ENCODE peak calls at places on chromosomes 12 and 14, in six cellular contexts. O, S, F, P, J and U are unnamed samples.

GRCh38 chr12:124786065-124786964 is 77.3 kb downstream of the SCARB1 start:
- DNase-seq in O (no peak), S (peak; percentile 92), F (no peak), P (no peak), J (peak; percentile 98), U (no peak)

GRCh38 chr14:55580401-55581010 is 499 bp downstream of the KTN1 start:
- DNase-seq in J (peak; percentile 79), P (no peak), S (peak; percentile 80), F (peak; percentile 26), O (peak; percentile 67), U (peak; percentile 43)

GRCh38 chr14:95258754-95259593 is 60.7 kb downstream of the CLMN start:
- DNase-seq in O (no peak), F (no peak), J (peak; percentile 54), P (no peak), S (no peak), U (no peak)

GRCh38 chr12:46702581-46703344 is 123.0 kb downstream of the SLC38A4 start:
- DNase-seq in O (peak; percentile 66), P (no peak), J (no peak), S (peak; percentile 6), F (no peak), U (no peak)

GRCh38 chr12:2027379-2027778 is 23.1 kb upstream of the DCP1B start:
- DNase-seq in O (no peak), J (no peak), S (no peak), P (no peak), F (no peak), U (no peak)

GRCh38 chr12:5003025-5003666 is 40.5 kb upstream of the KCNA5 start:
- DNase-seq in S (peak; percentile 84), F (peak; percentile 66), J (peak; percentile 57), P (peak; percentile 43), O (peak; percentile 81), U (peak; percentile 52)

GRCh38 chr12:70306676-70307075 is 59.4 kb upstream of the KCNMB4 start:
- DNase-seq in O (no peak), J (no peak), F (no peak), P (no peak), S (no peak), U (no peak)

GRCh38 chr12:92759634-92760268 is 57.0 kb downstream of the PLEKHG7 start:
- DNase-seq in J (no peak), S (no peak), F (no peak), P (peak; percentile 77), O (peak; percentile 95), U (peak; percentile 85)

GRCh38 chr14:69326611-69327010 is 66.7 kb downstream of the GALNT16 start:
- DNase-seq in J (no peak), F (peak; percentile 79), S (no peak), P (no peak), O (no peak), U (no peak)

GRCh38 chr14:70100071-70100470 is 88.7 kb downstream of the SLC8A3 start:
- DNase-seq in F (no peak), O (no peak), S (no peak), P (no peak), J (no peak), U (no peak)

GRCh38 chr12:52023182-52023975 is 16.6 kb downstream of the TAMALIN start:
- DNase-seq in J (peak; percentile 96), F (peak; percentile 81), S (peak; percentile 89), O (peak; percentile 81), P (peak; percentile 62), U (peak; percentile 78)

GRCh38 chr14:38105106-38105702 is 102.5 kb upstream of the SSTR1 start:
- DNase-seq in P (no peak), O (no peak), F (no peak), J (no peak), S (no peak), U (peak; percentile 86)

GRCh38 chr12:115199831-115200230 is 515.9 kb upstream of the TBX3 start:
- DNase-seq in O (peak; percentile 72), J (no peak), F (no peak), P (no peak), S (no peak), U (no peak)

GRCh38 chr14:104887623-104888488 is 22.8 kb downstream of the CEP170B start:
- DNase-seq in J (no peak), P (no peak), O (no peak), F (no peak), S (no peak), U (no peak)

GRCh38 chr12:64893961-64894360 is 69.5 kb downstream of the TBC1D30 start:
- DNase-seq in S (no peak), F (no peak), P (no peak), O (peak; percentile 88), J (no peak), U (peak; percentile 93)

GRCh38 chr14:58639842-58640484 is 2.2 kb downstream of the DACT1 start:
- DNase-seq in J (peak; percentile 78), F (no peak), O (peak; percentile 89), P (peak; percentile 62), S (peak; percentile 68), U (peak; percentile 96)

GRCh38 chr14:54577494-54577893 is 10.6 kb downstream of the SAMD4A start:
- DNase-seq in J (no peak), O (no peak), S (no peak), F (no peak), P (no peak), U (no peak)

GRCh38 chr12:98373019-98373554 is 142.3 kb upstream of the TMPO start:
- DNase-seq in O (peak; percentile 66), F (peak; percentile 45), P (peak; percentile 39), J (peak; percentile 43), S (peak; percentile 73), U (peak; percentile 68)

GRCh38 chr14:103084021-103084919 is at the start of gene LBHD2:
- DNase-seq in F (no peak), S (peak; percentile 54), O (peak; percentile 56), J (peak; percentile 75), P (no peak), U (no peak)

GRCh38 chr12:107415834-107416233 is 269.8 kb upstream of the PWP1 start:
- DNase-seq in P (no peak), F (no peak), O (peak; percentile 83), J (no peak), S (no peak), U (no peak)

GRCh38 chr14:64654931-64655330 is 49.3 kb upstream of the PLEKHG3 start:
- DNase-seq in F (no peak), O (peak; percentile 30), S (no peak), P (no peak), J (no peak), U (no peak)
- H3K9ac ChIP-seq in F (no peak overlapping the region), O (peak overlapping the region; percentile 39), S (no peak overlapping the region), P (no peak overlapping the region), J (no peak overlapping the region), U (no peak overlapping the region)

GRCh38 chr12:41919526-41920305 is 225.0 kb downstream of the GXYLT1 start:
- DNase-seq in P (no peak), J (peak; percentile 49), F (no peak), O (no peak), S (peak; percentile 67), U (no peak)

GRCh38 chr12:41919025-41919424 is 225.6 kb downstream of the GXYLT1 start:
- DNase-seq in F (no peak), J (no peak), P (no peak), S (no peak), O (no peak), U (no peak)

GRCh38 chr12:41923351-41923750 is 221.3 kb downstream of the GXYLT1 start:
- DNase-seq in F (no peak), O (no peak), P (no peak), J (no peak), S (no peak), U (no peak)

GRCh38 chr12:41917181-41917580 is 227.5 kb downstream of the GXYLT1 start:
- DNase-seq in O (no peak), S (no peak), F (peak; percentile 19), P (no peak), J (no peak), U (no peak)

DNA sequence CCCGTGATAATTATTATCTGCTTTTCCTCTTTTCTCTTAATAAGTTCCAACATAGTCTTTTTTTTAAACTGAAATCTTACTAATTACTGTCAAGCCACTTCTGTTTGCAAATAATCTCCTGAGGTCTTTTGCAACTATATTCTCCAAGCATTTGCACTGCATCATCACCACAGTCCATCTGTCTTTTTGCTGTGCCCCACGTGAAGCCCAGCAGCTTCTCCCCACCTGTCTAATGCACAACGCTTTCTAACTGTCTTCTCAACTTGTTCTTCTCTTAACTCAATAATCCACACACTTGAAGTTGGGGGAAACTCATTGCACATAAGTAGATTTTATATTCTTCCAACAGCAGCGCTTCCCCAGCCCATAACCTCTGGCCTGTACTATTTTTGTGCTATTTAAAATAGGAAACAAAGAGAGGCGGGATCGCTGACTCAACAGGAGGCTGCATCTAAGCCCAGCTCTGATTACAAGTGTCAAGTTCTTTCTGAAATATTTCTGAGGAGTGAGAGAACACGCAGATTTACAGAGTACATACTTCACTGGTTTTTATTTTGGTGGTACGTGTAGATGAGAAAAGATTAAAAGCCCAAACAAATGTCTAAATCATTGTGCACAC is 226.7 kb downstream of the GXYLT1 start:
- DNase-seq in P (no peak), J (no peak), O (no peak), S (no peak), F (peak; percentile 32), U (peak; percentile 36)
- TF ChIP-seq EZH2phosphoT487 in P (no peak), J (no peak), O (no peak), S (no peak), F (no peak), U (no peak)

GRCh38 chr12:122423258-122424165 is 1.0 kb upstream of the CLIP1 start:
- DNase-seq in O (peak; percentile 47), P (peak; percentile 50), F (no peak), S (peak; percentile 88), J (peak; percentile 60), U (no peak)
- H2AFZ ChIP-seq in O (peak overlapping the region; percentile 82), P (no peak overlapping the region), F (peak overlapping the region; percentile 46), S (peak overlapping the region; percentile 22), J (peak overlapping the region; percentile 73), U (peak overlapping the region; percentile 82)

GRCh38 chr12:75944905-75945412 is 86.6 kb downstream of the PHLDA1 start:
- DNase-seq in O (no peak), P (no peak), S (no peak), F (no peak), J (no peak), U (no peak)

GRCh38 chr12:75943730-75944096 is 87.9 kb downstream of the PHLDA1 start:
- DNase-seq in O (peak; percentile 6), S (no peak), P (no peak), J (no peak), F (peak; percentile 35), U (peak; percentile 44)

GRCh38 chr12:75947171-75947723 is 84.3 kb downstream of the PHLDA1 start:
- DNase-seq in O (no peak), J (no peak), S (no peak), F (no peak), P (no peak), U (no peak)

GRCh38 chr12:75945581-75945980 is 86.0 kb downstream of the PHLDA1 start:
- DNase-seq in O (no peak), F (no peak), J (no peak), P (no peak), S (no peak), U (no peak)

DNA sequence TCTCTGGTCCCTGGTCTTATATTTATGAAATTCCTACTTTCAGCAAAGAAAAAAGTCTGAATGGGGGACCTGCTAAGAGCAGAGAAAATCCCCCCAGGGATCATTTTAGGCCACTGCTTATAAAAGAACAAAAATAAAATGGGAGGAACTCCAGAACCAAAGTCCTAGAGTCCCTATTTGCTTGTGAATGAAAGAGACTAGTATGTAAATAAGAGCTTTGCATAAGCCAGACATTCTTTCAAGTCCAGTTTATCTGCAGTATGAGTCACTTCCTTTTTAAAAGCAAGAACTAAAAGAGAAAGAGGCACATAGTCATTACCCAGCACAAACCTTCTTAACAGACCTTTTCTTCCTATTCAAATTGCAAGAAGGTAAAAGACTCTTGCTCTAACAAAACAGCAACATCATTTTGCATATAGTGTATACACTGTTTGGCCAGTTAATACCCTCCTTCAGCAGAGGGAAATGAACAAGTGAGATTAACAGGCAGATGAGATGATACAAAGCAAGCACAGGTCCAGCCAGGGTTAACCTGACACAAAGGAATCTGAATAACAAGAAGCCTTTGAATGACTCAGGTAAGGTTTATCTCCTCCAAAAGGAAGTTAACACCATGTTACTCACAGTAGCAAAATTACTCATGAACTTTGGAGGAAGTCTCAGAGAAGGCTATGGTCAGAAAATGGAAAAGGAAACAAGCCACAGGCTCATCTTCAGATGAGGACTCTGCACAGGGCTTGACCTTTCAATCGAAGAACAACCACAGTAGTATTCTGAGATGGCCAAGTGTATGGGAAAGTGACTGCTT is 87.3 kb downstream of the PHLDA1 start:
- DNase-seq in S (no peak), F (peak; percentile 90), P (peak; percentile 84), O (peak; percentile 90), J (no peak), U (peak; percentile 96)
- H3K9ac ChIP-seq in S (no peak overlapping the region), F (peak overlapping the region; percentile 53), P (peak overlapping the region; percentile 59), O (peak overlapping the region; percentile 34), J (peak overlapping the region; percentile 62), U (peak overlapping the region; percentile 70)